ENCODE peak calls at places on chromosomes 2 and 18, in four cellular contexts. X, Q, W and M are unnamed samples.

GRCh38 chr2:1502891-1503304 is 89.6 kb downstream of the TPO start:
- DNase-seq in X (no peak), Q (no peak), W (no peak), M (no peak)

GRCh38 chr2:236343400-236344161 is 79.4 kb upstream of the ASB18 start:
- DNase-seq in X (peak; percentile 58), Q (peak; percentile 49), W (peak; percentile 88), M (peak; percentile 75)

GRCh38 chr18:70781860-70782453 is 493.1 kb downstream of the SOCS6 start:
- DNase-seq in X (peak; percentile 75), Q (peak; percentile 86), W (peak; percentile 66), M (peak; percentile 1)

GRCh38 chr2:143158098-143158497 is 28.9 kb downstream of the ARHGAP15 start:
- DNase-seq in X (no peak), Q (no peak), W (no peak), M (no peak)

GRCh38 chr2:172275239-172275638 is 152.1 kb upstream of the ITGA6 start:
- DNase-seq in X (no peak), Q (no peak), W (no peak), M (no peak)

GRCh38 chr2:103144837-103145236 is 383.0 kb downstream of the TMEM182 start:
- DNase-seq in X (no peak), Q (no peak), W (no peak), M (no peak)

GRCh38 chr2:19332503-19332902 is 25.9 kb downstream of the OSR1 start:
- DNase-seq in X (no peak), Q (no peak), W (no peak), M (no peak)

GRCh38 chr2:235976516-235976915 is 191.7 kb downstream of the GBX2 start:
- DNase-seq in X (no peak), Q (no peak), W (no peak), M (no peak)

GRCh38 chr18:63159590-63159989 is 160.0 kb downstream of the BCL2 start:
- DNase-seq in X (no peak), Q (no peak), W (no peak), M (no peak)

GRCh38 chr18:45107425-45107824 is 426.7 kb downstream of the SETBP1 start:
- DNase-seq in X (no peak), Q (no peak), W (no peak), M (peak; percentile 6)

GRCh38 chr18:45106331-45106774 is 425.7 kb downstream of the SETBP1 start:
- DNase-seq in X (no peak), Q (no peak), W (no peak), M (no peak)

GRCh38 chr18:45104071-45104440 is 423.4 kb downstream of the SETBP1 start:
- DNase-seq in X (no peak), Q (no peak), W (no peak), M (no peak)

GRCh38 chr18:45102863-45103262 is 422.2 kb downstream of the SETBP1 start:
- DNase-seq in X (no peak), Q (no peak), W (peak; percentile 26), M (no peak)

GRCh38 chr18:45103319-45104070 is 422.8 kb downstream of the SETBP1 start:
- DNase-seq in X (no peak), Q (no peak), W (no peak), M (no peak)
- H3K23ac ChIP-seq in X (no peak overlapping the region), Q (no peak overlapping the region), W (no peak overlapping the region), M (no peak overlapping the region)

DNA sequence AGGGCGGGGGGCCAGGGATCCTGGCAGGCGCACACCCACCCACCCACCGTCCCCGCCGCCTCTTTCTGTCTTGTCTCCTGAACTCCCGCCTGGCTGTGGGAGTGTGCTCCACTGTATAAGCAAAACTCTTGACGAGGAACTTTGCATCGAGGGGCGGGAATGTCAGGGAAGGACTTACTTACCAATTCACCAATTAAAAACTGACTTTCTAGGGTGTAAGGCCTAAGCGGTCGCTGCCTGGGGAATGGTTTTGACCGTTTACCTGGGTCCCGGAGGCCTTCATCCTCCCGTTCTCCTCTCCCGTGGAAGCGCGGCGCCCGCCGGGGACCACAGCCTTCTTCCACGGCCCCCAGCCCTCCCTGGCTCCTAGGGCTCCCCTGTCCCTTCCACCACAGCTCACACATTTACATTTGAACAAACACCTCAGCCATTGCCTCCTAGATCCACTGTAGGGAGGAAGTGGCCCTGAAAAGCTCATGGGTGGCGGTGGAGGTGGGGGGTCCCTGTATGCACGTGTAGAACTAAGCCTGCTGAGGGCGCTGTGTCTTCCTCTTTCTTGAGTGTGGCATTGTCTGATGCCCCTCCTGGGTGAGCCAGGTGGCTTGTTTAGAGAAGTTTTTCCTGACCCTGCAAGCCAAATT is 8.9 kb downstream of the ASIC4 start:
- DNase-seq in X (no peak), Q (no peak), W (peak; percentile 57), M (no peak)
- H3K27me3 ChIP-seq in X (peaks cover 36% of the 10 kb centered on the region), Q (peaks cover 9% of the 10 kb centered on the region), W (no peaks in the 10 kb centered on the region), M (peaks cover 32% of the 10 kb centered on the region)

GRCh38 chr2:42900226-42900744 is 107.9 kb upstream of the HAAO start:
- DNase-seq in X (no peak), Q (no peak), W (no peak), M (no peak)
- H3K23ac ChIP-seq in X (no peak overlapping the region), Q (no peak overlapping the region), W (no peak overlapping the region), M (no peak overlapping the region)

DNA sequence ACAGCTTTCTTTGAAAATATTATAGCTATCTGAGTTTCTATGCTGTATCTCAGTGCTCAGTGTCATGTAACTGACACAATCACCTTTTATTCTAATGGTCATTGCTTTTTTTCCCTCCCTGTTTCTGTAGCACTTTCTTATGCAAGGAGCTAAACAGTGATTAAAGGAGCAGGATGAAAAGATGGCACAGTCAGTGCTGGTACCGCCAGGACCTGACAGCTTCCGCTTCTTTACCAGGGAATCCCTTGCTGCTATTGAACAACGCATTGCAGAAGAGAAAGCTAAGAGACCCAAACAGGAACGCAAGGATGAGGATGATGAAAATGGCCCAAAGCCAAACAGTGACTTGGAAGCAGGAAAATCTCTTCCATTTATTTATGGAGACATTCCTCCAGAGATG is 56.4 kb downstream of the SCN2A start:
- DNase-seq in X (no peak), Q (no peak), W (no peak), M (no peak)
- H3K27me3 ChIP-seq in X (no peaks in the 10 kb centered on the region), Q (no peaks in the 10 kb centered on the region), W (no peaks in the 10 kb centered on the region), M (no peaks in the 10 kb centered on the region)

GRCh38 chr2:161061786-161062185 is 98.4 kb upstream of the TANK start:
- DNase-seq in X (no peak), Q (no peak), W (no peak), M (peak; percentile 16)
- H3K23ac ChIP-seq in X (no peak overlapping the region), Q (no peak overlapping the region), W (no peak overlapping the region), M (no peak overlapping the region)

DNA sequence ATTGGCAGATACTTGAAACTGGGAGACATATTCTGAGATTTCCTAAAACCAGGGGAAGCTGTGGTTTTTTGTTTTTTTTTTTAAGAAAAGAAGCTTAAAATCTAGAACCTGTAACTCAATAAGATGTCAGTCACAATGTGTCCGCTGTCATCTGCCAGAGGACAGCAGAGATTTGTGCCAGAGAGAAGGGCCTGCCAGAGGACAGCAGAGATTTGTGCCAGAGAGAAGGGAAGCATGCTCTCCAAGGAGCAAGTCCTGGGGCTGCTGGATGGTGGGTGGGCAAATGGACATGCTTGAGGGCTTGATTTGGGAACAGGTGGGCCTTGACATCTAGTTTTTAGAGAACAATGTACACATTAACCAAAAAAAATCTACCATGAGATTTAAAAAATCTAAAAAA is 77.9 kb downstream of the CCDC93 start:
- DNase-seq in X (no peak), Q (no peak), W (no peak), M (no peak)
- H3K27me3 ChIP-seq in X (no peaks in the 10 kb centered on the region), Q (no peaks in the 10 kb centered on the region), W (no peaks in the 10 kb centered on the region), M (no peaks in the 10 kb centered on the region)

GRCh38 chr2:178345951-178346350 is 105.0 kb downstream of the PRKRA start:
- DNase-seq in X (no peak), Q (no peak), W (no peak), M (peak; percentile 51)
- H3K23ac ChIP-seq in X (no peak overlapping the region), Q (no peak overlapping the region), W (no peak overlapping the region), M (no peak overlapping the region)

GRCh38 chr2:144407262-144407661 is 112.7 kb downstream of the ZEB2 start:
- DNase-seq in X (no peak), Q (no peak), W (no peak), M (no peak)

GRCh38 chr2:144409241-144409640 is 110.7 kb downstream of the ZEB2 start:
- DNase-seq in X (no peak), Q (no peak), W (no peak), M (no peak)

GRCh38 chr2:144415381-144415780 is 104.5 kb downstream of the ZEB2 start:
- DNase-seq in X (no peak), Q (no peak), W (no peak), M (no peak)

GRCh38 chr2:144414324-144414845 is 105.5 kb downstream of the ZEB2 start:
- DNase-seq in X (no peak), Q (no peak), W (no peak), M (peak; percentile 97)

GRCh38 chr2:144412727-144413126 is 107.2 kb downstream of the ZEB2 start:
- DNase-seq in X (no peak), Q (no peak), W (no peak), M (no peak)
- H3K27me3 ChIP-seq in X (no peaks in the 10 kb centered on the region), Q (no peaks in the 10 kb centered on the region), W (no peaks in the 10 kb centered on the region), M (no peaks in the 10 kb centered on the region)

DNA sequence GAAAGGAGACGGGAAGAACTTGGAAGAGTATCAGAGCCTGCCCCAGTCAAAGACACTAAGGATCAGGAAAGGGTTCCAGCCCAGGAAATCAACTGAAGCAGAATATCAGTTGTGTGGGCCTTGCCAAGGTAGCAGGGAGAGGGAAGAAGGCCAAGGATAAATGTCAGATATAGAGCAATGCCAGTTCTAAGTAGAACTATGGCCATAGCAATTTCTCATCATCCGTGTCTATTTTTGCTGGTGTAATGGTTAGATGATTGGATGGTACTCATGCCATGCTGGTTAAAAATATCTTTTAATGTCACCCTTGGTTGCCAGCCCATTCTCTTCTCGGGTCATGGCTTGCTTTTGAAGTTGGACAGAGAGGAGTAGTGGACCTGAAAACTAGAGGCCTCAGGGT is 41.9 kb downstream of the MAIP1 start:
- DNase-seq in X (no peak), Q (no peak), W (no peak), M (no peak)
- H3K23ac ChIP-seq in X (no peak overlapping the region), Q (no peak overlapping the region), W (no peak overlapping the region), M (no peak overlapping the region)

DNA sequence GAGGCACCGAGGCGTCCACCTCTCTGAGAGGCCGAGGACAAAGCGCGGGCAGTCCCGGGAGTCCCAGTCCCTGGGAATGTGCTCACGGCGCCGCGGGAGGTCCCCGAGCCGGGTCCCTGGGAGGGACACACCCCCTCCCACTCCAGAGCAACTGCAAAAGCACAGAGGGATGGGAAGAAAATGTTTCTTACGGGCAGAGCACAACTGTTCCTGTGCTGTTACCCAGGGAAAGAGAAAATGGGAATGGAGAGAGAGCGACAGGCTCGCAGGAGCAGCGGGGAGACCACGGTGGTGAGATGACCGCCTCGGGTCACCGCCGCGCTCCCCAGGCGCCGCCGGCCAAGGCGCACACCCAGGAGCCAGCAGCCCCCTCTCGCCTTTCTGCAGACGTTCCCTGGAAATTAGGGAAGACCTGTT is 1.2 kb upstream of the BCL11A start:
- DNase-seq in X (no peak), Q (peak; percentile 63), W (peak; percentile 69), M (no peak)
- H3K27me3 ChIP-seq in X (peaks cover 57% of the 10 kb centered on the region), Q (no peaks in the 10 kb centered on the region), W (no peaks in the 10 kb centered on the region), M (peaks cover 52% of the 10 kb centered on the region)